ENCODE peak calls at places on chromosomes 16 and 17, in seven cellular contexts. One of them, this sample, is unnamed.

GRCh38 chr17:82876149-82876548 is 36.3 kb upstream of the ZNF750 start:
- DNase-seq in NCI-H1930: no peak
- DNase-seq in activated CD4-positive, alpha-beta T cell treated with anti-CD3 and anti-CD28 coated beads, Interleukin-2, amount 10 ng/mL, durations not matched to agents 7 days and 5 days: no peak
- DNase-seq in colonic mucosa: no peak
- DNase-seq in tibial nerve: no peak
- DNase-seq in lower leg skin: no peak
- DNase-seq in stromal cell of bone marrow: no peak
- DNase-seq in this sample: peak

GRCh38 chr17:48293319-48294192 is 136.5 kb downstream of the SKAP1 start:
- DNase-seq in lower leg skin: no peak
- DNase-seq in colonic mucosa: no peak
- DNase-seq in activated CD4-positive, alpha-beta T cell treated with anti-CD3 and anti-CD28 coated beads, Interleukin-2, amount 10 ng/mL, durations not matched to agents 7 days and 5 days: no peak
- DNase-seq in stromal cell of bone marrow: no peak
- DNase-seq in NCI-H1930: no peak
- DNase-seq in tibial nerve: no peak
- DNase-seq in this sample: no peak

GRCh38 chr17:44202756-44203155 is 3.1 kb upstream of the ATXN7L3 start:
- DNase-seq in stromal cell of bone marrow: no peak
- DNase-seq in lower leg skin: no peak
- DNase-seq in tibial nerve: peak
- DNase-seq in colonic mucosa: no peak
- DNase-seq in activated CD4-positive, alpha-beta T cell treated with anti-CD3 and anti-CD28 coated beads, Interleukin-2, amount 10 ng/mL, durations not matched to agents 7 days and 5 days: no peak
- DNase-seq in NCI-H1930: no peak
- DNase-seq in this sample: no peak

GRCh38 chr16:12590963-12591362 is 212.7 kb downstream of the CPPED1 start:
- DNase-seq in NCI-H1930: no peak
- DNase-seq in activated CD4-positive, alpha-beta T cell treated with anti-CD3 and anti-CD28 coated beads, Interleukin-2, amount 10 ng/mL, durations not matched to agents 7 days and 5 days: no peak
- DNase-seq in lower leg skin: no peak
- DNase-seq in colonic mucosa: no peak
- DNase-seq in tibial nerve: no peak
- DNase-seq in stromal cell of bone marrow: no peak
- DNase-seq in this sample: no peak

GRCh38 chr16:8565498-8565897 is 24.8 kb downstream of the TMEM114 start:
- DNase-seq in activated CD4-positive, alpha-beta T cell treated with anti-CD3 and anti-CD28 coated beads, Interleukin-2, amount 10 ng/mL, durations not matched to agents 7 days and 5 days: no peak
- DNase-seq in colonic mucosa: no peak
- DNase-seq in lower leg skin: no peak
- DNase-seq in tibial nerve: no peak
- DNase-seq in stromal cell of bone marrow: no peak
- DNase-seq in NCI-H1930: peak
- DNase-seq in this sample: no peak

GRCh38 chr16:88924834-88925539 is 52.0 kb downstream of the CBFA2T3 start:
- DNase-seq in NCI-H1930: peak
- DNase-seq in lower leg skin: no peak
- DNase-seq in activated CD4-positive, alpha-beta T cell treated with anti-CD3 and anti-CD28 coated beads, Interleukin-2, amount 10 ng/mL, durations not matched to agents 7 days and 5 days: no peak
- DNase-seq in stromal cell of bone marrow: peak
- DNase-seq in colonic mucosa: no peak
- DNase-seq in tibial nerve: no peak
- DNase-seq in this sample: peak

GRCh38 chr16:85850344-85850880 is 48.5 kb upstream of the IRF8 start:
- DNase-seq in colonic mucosa: no peak
- DNase-seq in lower leg skin: peak
- DNase-seq in stromal cell of bone marrow: no peak
- DNase-seq in activated CD4-positive, alpha-beta T cell treated with anti-CD3 and anti-CD28 coated beads, Interleukin-2, amount 10 ng/mL, durations not matched to agents 7 days and 5 days: no peak
- DNase-seq in NCI-H1930: no peak
- DNase-seq in tibial nerve: no peak
- DNase-seq in this sample: no peak

GRCh38 chr17:22704674-22705073 is 1012.4 kb downstream of the KCNJ18 start:
- DNase-seq in tibial nerve: no peak
- DNase-seq in NCI-H1930: no peak
- DNase-seq in colonic mucosa: no peak
- DNase-seq in activated CD4-positive, alpha-beta T cell treated with anti-CD3 and anti-CD28 coated beads, Interleukin-2, amount 10 ng/mL, durations not matched to agents 7 days and 5 days: no peak
- DNase-seq in stromal cell of bone marrow: no peak
- DNase-seq in lower leg skin: no peak
- DNase-seq in this sample: no peak

GRCh38 chr16:82344157-82344556 is 174.1 kb upstream of the MPHOSPH6 start:
- DNase-seq in NCI-H1930: no peak
- DNase-seq in stromal cell of bone marrow: no peak
- DNase-seq in lower leg skin: no peak
- DNase-seq in activated CD4-positive, alpha-beta T cell treated with anti-CD3 and anti-CD28 coated beads, Interleukin-2, amount 10 ng/mL, durations not matched to agents 7 days and 5 days: no peak
- DNase-seq in tibial nerve: no peak
- DNase-seq in colonic mucosa: no peak
- DNase-seq in this sample: peak